ENCODE peak calls at places on chromosomes 4 and X, in six cellular contexts. I, H, L, Z, A and F are unnamed samples.

GRCh38 chr4:122914292-122914904 is 8.0 kb downstream of the NUDT6 start:
- DNase-seq in I (no peak), H (no peak), L (peak; percentile 38), Z (no peak), A (no peak), F (no peak)

GRCh38 chr4:94419549-94419948 is 32.2 kb upstream of the PDLIM5 start:
- DNase-seq in I (no peak), H (no peak), L (no peak), Z (no peak), A (no peak), F (no peak)

GRCh38 chrX:92249125-92249524 is 469.9 kb downstream of the PCDH11X start:
- DNase-seq in I (no peak), H (no peak), L (no peak), Z (no peak), A (no peak), F (no peak)

GRCh38 chr4:3851881-3852280 is 85.7 kb downstream of the ADRA2C start:
- DNase-seq in I (no peak), H (no peak), L (no peak), Z (no peak), A (no peak), F (no peak)

GRCh38 chrX:118562574-118563164 is 67.1 kb downstream of the DOCK11 start:
- DNase-seq in I (no peak), H (no peak), L (no peak), Z (no peak), A (no peak), F (no peak)

GRCh38 chrX:69066966-69067525 is 98.2 kb downstream of the PJA1 start:
- DNase-seq in I (no peak), H (no peak), L (no peak), Z (no peak), A (no peak), F (no peak)

GRCh38 chr4:77156533-77156911 is 485 bp upstream of the CCNG2 start:
- DNase-seq in I (peak; percentile 96), H (peak; percentile 100), L (peak; percentile 98), Z (peak; percentile 96), A (peak; percentile 95), F (peak; percentile 98)

GRCh38 chr4:126604273-126604867 is 1028.4 kb upstream of the INTU start:
- DNase-seq in I (no peak), H (peak; percentile 27), L (peak; percentile 38), Z (no peak), A (peak; percentile 1), F (no peak)

GRCh38 chr4:25346913-25347312 is 30.1 kb upstream of the ANAPC4 start:
- DNase-seq in I (no peak), H (no peak), L (peak; percentile 53), Z (no peak), A (no peak), F (no peak)

GRCh38 chr4:170776983-170777382 is 687.2 kb upstream of the AADAT start:
- DNase-seq in I (no peak), H (no peak), L (no peak), Z (no peak), A (no peak), F (no peak)

GRCh38 chr4:144709159-144709558 is 63.2 kb downstream of the HHIP start:
- DNase-seq in I (no peak), H (peak; percentile 43), L (no peak), Z (no peak), A (no peak), F (no peak)

GRCh38 chr4:15003441-15003890 is 1.2 kb downstream of the CPEB2 start:
- DNase-seq in I (peak; percentile 68), H (no peak), L (peak; percentile 80), Z (peak; percentile 15), A (no peak), F (peak; percentile 26)

GRCh38 chr4:55618546-55619143 is 17.5 kb downstream of the NMU start:
- DNase-seq in I (no peak), H (no peak), L (no peak), Z (no peak), A (no peak), F (no peak)

GRCh38 chr4:37981844-37982720 is 21.9 kb downstream of the PTTG2 start:
- DNase-seq in I (no peak), H (no peak), L (no peak), Z (no peak), A (no peak), F (no peak)

DNA sequence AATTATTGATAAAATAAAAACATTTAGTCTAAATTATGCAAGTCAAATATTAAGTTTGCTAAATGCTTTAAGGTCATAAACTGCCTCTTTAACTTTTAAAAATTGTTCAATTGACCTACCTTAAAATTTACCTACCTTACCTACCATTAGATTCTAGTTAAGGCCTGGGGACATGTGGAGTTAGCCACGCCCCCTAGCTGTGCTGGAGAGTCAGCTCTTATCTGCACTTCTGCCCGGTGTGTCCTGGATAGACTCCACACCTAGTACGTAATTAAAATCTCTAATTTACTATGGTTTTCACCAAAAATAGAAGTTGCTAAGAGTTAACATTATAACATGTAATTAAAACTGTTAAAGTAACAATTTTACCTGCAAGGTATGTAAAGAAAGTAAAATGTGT is 22.7 kb downstream of the TENM3 start:
- DNase-seq in I (no peak), H (peak; percentile 13), L (no peak), Z (no peak), A (no peak), F (peak; percentile 14)
- TF ChIP-seq CTCF in I (no peak), H (peak; percentile 29), L (peak; percentile 6), Z (no peak), A (no peak), F (no peak)

DNA sequence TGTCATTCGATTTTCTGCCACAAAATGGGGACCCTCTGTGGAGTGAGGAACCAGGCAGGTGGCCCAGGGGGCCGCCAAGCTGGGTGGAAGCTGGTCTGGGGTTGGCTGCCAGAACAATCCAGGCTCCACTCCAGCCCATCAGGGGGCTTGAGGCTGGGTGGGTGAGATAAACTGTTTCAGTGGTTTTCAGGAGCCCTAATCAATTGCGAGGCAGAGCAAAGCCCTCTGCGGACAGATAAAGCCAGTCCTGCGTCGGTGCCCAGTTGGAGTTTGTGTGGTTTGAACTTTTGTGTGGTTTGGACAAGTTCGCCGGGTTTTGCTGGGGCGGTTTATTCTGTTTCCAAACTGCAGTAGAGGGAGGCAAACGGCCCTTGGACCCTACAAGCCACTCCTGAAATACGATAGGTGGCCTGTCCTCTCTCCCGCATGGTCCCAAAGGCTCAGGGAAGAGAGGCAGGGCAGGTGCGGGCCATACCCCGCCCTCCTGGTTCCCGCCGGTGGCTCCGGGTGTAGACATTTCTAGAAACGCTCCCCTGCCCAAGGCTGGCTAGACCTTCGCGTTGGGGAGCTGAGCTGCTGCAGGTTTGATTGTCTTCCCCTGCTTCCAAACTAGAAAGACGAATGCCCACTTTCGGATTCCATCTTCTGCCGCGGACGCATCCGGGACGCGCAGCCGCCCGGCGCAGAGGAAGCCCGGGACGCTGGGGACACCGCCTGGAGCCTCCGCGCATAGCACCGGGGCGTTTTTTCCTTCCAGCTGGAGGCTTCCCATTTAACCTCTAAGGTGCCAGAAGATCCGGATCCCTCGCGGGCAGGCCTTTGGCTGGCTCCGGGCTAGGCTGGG is 169.0 kb upstream of the BCOR start:
- DNase-seq in I (peak; percentile 73), H (peak; percentile 29), L (peak; percentile 82), Z (peak; percentile 11), A (peak; percentile 73), F (no peak)
- TF ChIP-seq POLR2A in I (no peak), H (no peak), L (no peak), Z (no peak), A (no peak), F (no peak)

GRCh38 chr4:176744091-176744490 is 48.6 kb downstream of the VEGFC start:
- DNase-seq in I (no peak), H (no peak), L (no peak), Z (no peak), A (no peak), F (no peak)

GRCh38 chr4:176745902-176746301 is 46.8 kb downstream of the VEGFC start:
- DNase-seq in I (no peak), H (no peak), L (no peak), Z (no peak), A (no peak), F (no peak)

DNA sequence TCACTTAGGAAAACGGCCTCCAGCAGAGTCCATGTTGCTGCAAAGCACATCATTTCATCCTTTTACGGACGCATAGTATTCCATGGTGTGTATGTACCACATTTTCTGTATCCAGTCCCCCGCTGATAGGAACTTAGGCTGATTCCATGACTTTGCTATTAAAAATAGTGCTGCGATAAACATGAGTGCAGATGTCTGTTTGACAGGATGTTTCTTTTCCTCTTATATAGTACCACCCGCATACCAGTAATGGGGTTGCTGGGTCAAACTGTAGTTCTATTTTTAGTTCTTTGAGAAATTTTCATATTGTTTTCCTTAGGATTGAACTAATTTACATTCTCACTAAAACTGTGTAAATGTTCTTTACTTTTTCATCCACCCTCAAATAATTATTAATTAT is 50.5 kb downstream of the VEGFC start:
- DNase-seq in I (no peak), H (no peak), L (no peak), Z (no peak), A (no peak), F (no peak)
- H3K4me3 ChIP-seq in I (no peak overlapping the region), H (no peak overlapping the region), L (no peak overlapping the region), Z (no peak overlapping the region), A (no peak overlapping the region), F (no peak overlapping the region)

DNA sequence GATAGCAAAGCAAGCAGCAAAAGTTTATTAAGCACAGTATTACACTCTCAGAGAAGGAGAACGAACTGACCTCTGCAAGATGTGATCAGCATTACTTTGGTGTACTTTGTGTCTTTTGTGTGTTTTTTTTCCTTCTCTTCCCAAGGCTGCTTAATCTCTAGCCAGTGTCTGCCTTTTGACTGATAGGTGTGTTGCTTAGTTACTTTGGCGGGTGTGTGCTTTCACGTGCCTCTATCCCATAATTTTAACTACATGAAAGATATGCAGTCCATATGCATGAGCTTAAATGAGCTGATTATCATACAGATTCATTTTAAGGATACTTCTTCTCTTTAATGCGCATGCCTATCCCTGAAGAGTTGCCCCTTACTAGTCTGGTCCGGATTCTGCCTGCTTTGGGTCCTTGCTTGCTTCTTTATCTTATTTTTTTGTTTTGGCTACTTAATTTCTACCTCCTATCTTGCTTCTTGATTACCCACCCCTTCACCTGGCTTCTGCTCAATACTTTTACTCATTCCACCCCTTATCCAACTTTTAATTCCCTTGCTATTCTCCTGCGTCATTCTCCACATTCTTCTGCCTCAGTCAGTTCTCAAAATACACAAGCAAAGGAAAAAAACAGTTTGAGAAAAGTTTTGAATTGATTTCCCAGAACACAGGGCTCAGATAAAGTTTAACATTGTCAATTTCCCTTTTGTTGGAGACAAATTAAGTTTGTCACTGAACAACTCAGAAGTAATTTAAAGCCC is 181.9 kb downstream of the TENT5D start:
- DNase-seq in I (no peak), H (no peak), L (no peak), Z (no peak), A (no peak), F (no peak)
- TF ChIP-seq CTCF in I (no peak), H (no peak), L (no peak), Z (no peak), A (no peak), F (no peak)